ENCODE peak calls at places on chromosomes 13 and 19, in six cellular contexts. One of them, this sample, is unnamed.

GRCh38 chr13:40983725-40984669 is 35.1 kb downstream of the ELF1 start:
- DNase-seq in GM23338: no peak
- DNase-seq in body of pancreas: no peak
- DNase-seq in astrocyte: no peak
- DNase-seq in stomach: no peak
- DNase-seq in heart right ventricle: no peak
- DNase-seq in this sample: no peak

GRCh38 chr19:41997121-41997850 is 3.3 kb upstream of the ATP1A3 start:
- DNase-seq in astrocyte: peak; percentile 10
- DNase-seq in stomach: peak; percentile 43
- DNase-seq in heart right ventricle: peak; percentile 38
- DNase-seq in GM23338: peak; percentile 88
- DNase-seq in body of pancreas: peak; percentile 43
- DNase-seq in this sample: peak; percentile 45

GRCh38 chr13:51895906-51896888 is 34.4 kb downstream of the CCDC70 start:
- DNase-seq in stomach: peak; percentile 67
- DNase-seq in heart right ventricle: peak; percentile 43
- DNase-seq in astrocyte: peak; percentile 31
- DNase-seq in GM23338: peak; percentile 81
- DNase-seq in body of pancreas: peak; percentile 68
- DNase-seq in this sample: peak; percentile 84

GRCh38 chr13:91710733-91711132 is 312.3 kb downstream of the GPC5 start:
- DNase-seq in heart right ventricle: no peak
- DNase-seq in GM23338: no peak
- DNase-seq in stomach: no peak
- DNase-seq in body of pancreas: no peak
- DNase-seq in astrocyte: no peak
- DNase-seq in this sample: no peak

GRCh38 chr19:29509456-29509855 is 16.3 kb upstream of the VSTM2B start:
- DNase-seq in body of pancreas: no peak
- DNase-seq in heart right ventricle: no peak
- DNase-seq in stomach: no peak
- DNase-seq in GM23338: no peak
- DNase-seq in astrocyte: no peak
- DNase-seq in this sample: no peak

GRCh38 chr19:50214699-50215543 is 11.5 kb downstream of the MYH14 start:
- DNase-seq in stomach: peak; percentile 93
- DNase-seq in GM23338: peak; percentile 63
- DNase-seq in astrocyte: no peak
- DNase-seq in heart right ventricle: no peak
- DNase-seq in body of pancreas: peak; percentile 55
- DNase-seq in this sample: no peak

GRCh38 chr13:26601669-26602068 is 44.2 kb downstream of the WASF3 start:
- DNase-seq in stomach: no peak
- DNase-seq in astrocyte: peak; percentile 49
- DNase-seq in body of pancreas: no peak
- DNase-seq in heart right ventricle: no peak
- DNase-seq in GM23338: no peak
- DNase-seq in this sample: peak; percentile 50

GRCh38 chr13:31242342-31242741 is 42.6 kb downstream of the B3GLCT start:
- DNase-seq in stomach: no peak
- DNase-seq in astrocyte: no peak
- DNase-seq in heart right ventricle: no peak
- DNase-seq in body of pancreas: no peak
- DNase-seq in GM23338: no peak
- DNase-seq in this sample: peak; percentile 19

GRCh38 chr19:41195675-41196497 is 2.9 kb downstream of the CYP2S1 start:
- DNase-seq in stomach: no peak
- DNase-seq in astrocyte: no peak
- DNase-seq in heart right ventricle: no peak
- DNase-seq in body of pancreas: no peak
- DNase-seq in GM23338: no peak
- DNase-seq in this sample: peak; percentile 44

GRCh38 chr19:40278361-40279045 is 6.6 kb downstream of the AKT2 start:
- DNase-seq in body of pancreas: no peak
- DNase-seq in GM23338: no peak
- DNase-seq in astrocyte: no peak
- DNase-seq in heart right ventricle: no peak
- DNase-seq in stomach: no peak
- DNase-seq in this sample: peak; percentile 17

GRCh38 chr13:33375421-33375820 is 89.9 kb upstream of the STARD13 start:
- DNase-seq in stomach: no peak
- DNase-seq in heart right ventricle: no peak
- DNase-seq in astrocyte: no peak
- DNase-seq in GM23338: no peak
- DNase-seq in body of pancreas: no peak
- DNase-seq in this sample: no peak

GRCh38 chr13:79799049-79799448 is 318.1 kb downstream of the NDFIP2 start:
- DNase-seq in astrocyte: no peak
- DNase-seq in GM23338: no peak
- DNase-seq in body of pancreas: no peak
- DNase-seq in heart right ventricle: no peak
- DNase-seq in stomach: no peak
- DNase-seq in this sample: no peak

GRCh38 chr19:1171755-1172352 is 2.2 kb downstream of the SBNO2 start:
- DNase-seq in astrocyte: no peak
- DNase-seq in heart right ventricle: no peak
- DNase-seq in stomach: peak; percentile 32
- DNase-seq in body of pancreas: no peak
- DNase-seq in GM23338: no peak
- DNase-seq in this sample: peak; percentile 31
- H3K4me3 ChIP-seq in astrocyte: peak overlapping the region; percentile 79
- H3K4me3 ChIP-seq in heart right ventricle: peak overlapping the region; percentile 74
- H3K4me3 ChIP-seq in stomach: peak overlapping the region; percentile 74
- H3K4me3 ChIP-seq in body of pancreas: no peak overlapping the region
- H3K4me3 ChIP-seq in GM23338: peak overlapping the region; percentile 96
- H3K4me3 ChIP-seq in this sample: peak overlapping the region; percentile 84

DNA sequence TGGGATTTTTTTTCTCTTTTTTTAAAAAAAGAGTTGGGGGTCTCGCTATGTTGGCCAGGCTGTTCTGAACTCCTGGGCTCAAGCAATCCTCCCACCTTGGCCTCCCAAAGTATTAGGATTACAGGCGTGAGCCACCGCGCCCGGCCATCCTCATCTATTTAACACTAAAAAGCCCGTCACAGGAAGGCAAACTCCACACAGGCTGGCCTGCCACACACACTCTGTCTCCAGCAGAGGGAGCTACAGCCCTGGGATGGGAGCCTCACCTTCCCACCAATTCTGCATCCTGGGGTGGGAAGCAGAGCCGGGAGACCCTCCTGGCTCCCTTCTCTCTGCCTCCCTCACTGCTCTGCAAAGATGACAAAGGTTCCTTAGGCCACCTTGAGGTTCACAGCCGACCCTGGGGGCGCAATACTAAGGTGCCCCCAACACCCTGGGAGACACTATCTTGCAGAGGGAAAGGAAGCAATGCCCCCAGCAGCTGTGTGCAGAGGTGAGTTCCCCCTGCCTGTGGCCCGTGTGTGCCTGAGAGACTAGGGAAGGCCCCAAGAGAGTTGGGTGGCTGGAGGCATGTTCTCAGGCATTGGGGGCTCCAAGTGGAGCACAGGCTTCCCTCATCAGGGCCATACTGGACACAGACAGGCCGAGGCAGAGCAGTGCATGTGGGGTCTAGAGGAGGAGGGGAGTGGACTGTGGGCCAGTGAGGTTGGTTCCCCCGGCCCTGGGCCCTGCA is 27.4 kb upstream of the TIMM44 start:
- DNase-seq in GM23338: peak; percentile 94
- DNase-seq in stomach: peak; percentile 30
- DNase-seq in body of pancreas: peak; percentile 29
- DNase-seq in astrocyte: no peak
- DNase-seq in heart right ventricle: no peak
- DNase-seq in this sample: peak; percentile 58
- TF ChIP-seq CTCF in GM23338: peak; percentile 97
- TF ChIP-seq CTCF in stomach: peak; percentile 40
- TF ChIP-seq CTCF in body of pancreas: peak; percentile 54
- TF ChIP-seq CTCF in astrocyte: peak; percentile 63
- TF ChIP-seq CTCF in heart right ventricle: peak; percentile 73
- TF ChIP-seq CTCF in this sample: peak; percentile 89

DNA sequence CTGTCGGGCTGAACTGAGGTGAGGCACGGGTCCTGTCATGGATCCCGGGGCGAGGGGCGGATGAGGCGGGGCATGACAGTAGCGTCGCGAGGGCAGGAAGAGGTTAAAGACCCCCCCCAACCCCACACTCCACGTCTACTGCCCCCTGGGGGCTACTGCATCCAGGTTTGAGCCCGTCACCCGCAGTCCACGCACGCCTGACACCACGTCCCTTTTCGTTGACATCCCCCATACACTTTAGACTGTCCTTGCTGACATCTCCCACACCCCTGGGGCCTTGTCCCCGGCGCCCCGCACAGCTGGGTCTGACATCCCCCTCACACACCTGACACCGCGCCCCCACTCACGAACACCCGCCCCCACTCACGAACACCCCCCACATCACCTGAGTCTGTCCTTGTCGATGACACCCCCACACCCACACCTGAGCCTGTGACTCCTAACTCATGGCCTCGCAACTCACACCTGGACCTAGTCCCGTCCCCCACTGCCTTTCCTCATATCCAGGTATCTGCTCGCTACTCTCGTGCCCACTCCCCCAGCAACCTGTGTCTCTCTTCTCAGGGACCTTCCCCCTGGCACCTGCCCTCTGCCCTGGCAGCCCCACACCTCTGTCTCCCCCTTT is 416 bp downstream of the SLC25A42 start:
- DNase-seq in GM23338: no peak
- DNase-seq in astrocyte: no peak
- DNase-seq in heart right ventricle: peak; percentile 14
- DNase-seq in stomach: no peak
- DNase-seq in body of pancreas: no peak
- DNase-seq in this sample: no peak
- H3K4me3 ChIP-seq in GM23338: peak overlapping the region; percentile 55
- H3K4me3 ChIP-seq in astrocyte: peak overlapping the region; percentile 65
- H3K4me3 ChIP-seq in heart right ventricle: peak overlapping the region; percentile 86
- H3K4me3 ChIP-seq in stomach: peak overlapping the region; percentile 76
- H3K4me3 ChIP-seq in body of pancreas: peak overlapping the region; percentile 50
- H3K4me3 ChIP-seq in this sample: peak overlapping the region; percentile 76

GRCh38 chr13:98866882-98867281 is 111.0 kb downstream of the DOCK9 start:
- DNase-seq in GM23338: peak; percentile 52
- DNase-seq in heart right ventricle: no peak
- DNase-seq in body of pancreas: no peak
- DNase-seq in stomach: no peak
- DNase-seq in astrocyte: no peak
- DNase-seq in this sample: no peak
- TF ChIP-seq CTCF in GM23338: no peak
- TF ChIP-seq CTCF in heart right ventricle: no peak
- TF ChIP-seq CTCF in body of pancreas: no peak
- TF ChIP-seq CTCF in stomach: no peak
- TF ChIP-seq CTCF in astrocyte: no peak
- TF ChIP-seq CTCF in this sample: no peak

GRCh38 chr13:113151745-113152707 is 6.4 kb upstream of the PROZ start:
- DNase-seq in GM23338: no peak
- DNase-seq in stomach: no peak
- DNase-seq in body of pancreas: no peak
- DNase-seq in astrocyte: peak; percentile 54
- DNase-seq in heart right ventricle: no peak
- DNase-seq in this sample: peak; percentile 81

GRCh38 chr13:113148407-113148806 is 10.0 kb upstream of the PROZ start:
- DNase-seq in GM23338: no peak
- DNase-seq in body of pancreas: no peak
- DNase-seq in heart right ventricle: no peak
- DNase-seq in astrocyte: no peak
- DNase-seq in stomach: no peak
- DNase-seq in this sample: no peak

GRCh38 chr13:113150545-113151365 is 7.7 kb upstream of the PROZ start:
- DNase-seq in GM23338: no peak
- DNase-seq in heart right ventricle: no peak
- DNase-seq in astrocyte: no peak
- DNase-seq in body of pancreas: no peak
- DNase-seq in stomach: no peak
- DNase-seq in this sample: no peak

GRCh38 chr13:113148940-113149503 is 9.4 kb upstream of the PROZ start:
- DNase-seq in stomach: no peak
- DNase-seq in heart right ventricle: no peak
- DNase-seq in GM23338: no peak
- DNase-seq in astrocyte: no peak
- DNase-seq in body of pancreas: no peak
- DNase-seq in this sample: no peak

GRCh38 chr13:113149711-113150544 is 8.5 kb upstream of the PROZ start:
- DNase-seq in heart right ventricle: no peak
- DNase-seq in astrocyte: no peak
- DNase-seq in GM23338: no peak
- DNase-seq in stomach: no peak
- DNase-seq in body of pancreas: no peak
- DNase-seq in this sample: no peak
- H3K4me3 ChIP-seq in heart right ventricle: no peak overlapping the region
- H3K4me3 ChIP-seq in astrocyte: no peak overlapping the region
- H3K4me3 ChIP-seq in GM23338: no peak overlapping the region
- H3K4me3 ChIP-seq in stomach: no peak overlapping the region
- H3K4me3 ChIP-seq in body of pancreas: no peak overlapping the region
- H3K4me3 ChIP-seq in this sample: no peak overlapping the region

GRCh38 chr13:110682746-110683145 is 23.2 kb downstream of the CARS2 start:
- DNase-seq in heart right ventricle: no peak
- DNase-seq in GM23338: no peak
- DNase-seq in astrocyte: no peak
- DNase-seq in stomach: no peak
- DNase-seq in body of pancreas: no peak
- DNase-seq in this sample: no peak

GRCh38 chr13:110681868-110682550 is 23.9 kb downstream of the CARS2 start:
- DNase-seq in astrocyte: no peak
- DNase-seq in body of pancreas: no peak
- DNase-seq in GM23338: no peak
- DNase-seq in stomach: no peak
- DNase-seq in heart right ventricle: no peak
- DNase-seq in this sample: no peak

GRCh38 chr13:110683921-110684320 is 22.0 kb downstream of the CARS2 start:
- DNase-seq in astrocyte: no peak
- DNase-seq in GM23338: no peak
- DNase-seq in heart right ventricle: no peak
- DNase-seq in body of pancreas: no peak
- DNase-seq in stomach: no peak
- DNase-seq in this sample: no peak

GRCh38 chr13:110684388-110685056 is 21.4 kb downstream of the CARS2 start:
- DNase-seq in astrocyte: no peak
- DNase-seq in body of pancreas: no peak
- DNase-seq in heart right ventricle: no peak
- DNase-seq in GM23338: no peak
- DNase-seq in stomach: no peak
- DNase-seq in this sample: no peak

DNA sequence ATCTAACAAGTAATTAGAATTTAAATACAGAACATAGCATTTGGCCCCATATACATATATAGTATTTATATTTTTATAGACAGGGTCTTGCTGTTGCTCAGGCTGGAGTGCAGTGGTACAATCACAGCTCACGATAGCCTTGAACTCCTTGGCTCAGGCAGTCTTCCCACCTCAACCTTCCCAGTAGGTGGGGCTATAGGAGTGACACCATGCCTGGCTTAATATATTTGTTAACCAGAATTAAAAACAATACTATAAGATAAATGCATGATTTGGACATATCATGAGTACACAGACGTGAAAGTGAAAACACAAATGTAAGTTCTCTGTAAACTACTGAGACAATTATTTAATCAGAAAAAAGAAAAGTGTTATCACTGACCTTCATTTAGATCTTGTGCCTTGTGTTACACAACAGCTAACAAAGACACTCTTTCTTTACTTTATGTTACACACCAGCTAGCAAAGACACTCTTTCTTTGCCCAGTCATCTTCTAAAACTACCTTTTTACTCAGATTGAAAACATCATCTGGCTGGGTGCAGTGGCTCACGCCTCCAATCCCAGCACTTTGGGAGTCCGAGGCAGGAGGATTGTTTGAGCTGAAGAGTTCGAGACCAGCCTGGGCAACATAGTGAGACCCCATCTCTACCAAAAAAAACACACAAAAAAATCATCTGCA is 22.6 kb downstream of the CARS2 start:
- DNase-seq in stomach: no peak
- DNase-seq in astrocyte: no peak
- DNase-seq in body of pancreas: no peak
- DNase-seq in GM23338: peak; percentile 45
- DNase-seq in heart right ventricle: no peak
- DNase-seq in this sample: peak; percentile 65
- TF ChIP-seq CTCF in stomach: no peak
- TF ChIP-seq CTCF in astrocyte: peak; percentile 67
- TF ChIP-seq CTCF in body of pancreas: peak; percentile 30
- TF ChIP-seq CTCF in GM23338: peak; percentile 73
- TF ChIP-seq CTCF in heart right ventricle: peak; percentile 36
- TF ChIP-seq CTCF in this sample: peak; percentile 73

This sample was measured in choroid plexus epithelial cell.